ENCODE peak calls at places on chromosomes 13 and 19, in four cellular contexts. G is ELR; Y is stimulated activated CD8-positive, alpha-beta memory T cell treated with anti-CD3 and anti-CD28 coated beads, Interleukin-15, amount 100 ng/mL, for 1 hour; A is activated T-helper 2 cell treated with anti-CD3 and anti-CD28 coated beads, Interferon-gamma antibody, Interleukin-2, Interleukin-4, amounts not matched to agents 10 μg/mL and 5 μg/mL and 100 μg/mL, durations not matched to agents 14 hours and 24 hours and 36 hours. I is an unnamed sample.

GRCh38 chr19:33385956-33386355 is 12.4 kb downstream of the CEBPG start:
- DNase-seq in A (no peak), G (no peak), Y (no peak), I (no peak)

GRCh38 chr13:39597828-39598227 is 5.2 kb downstream of the LHFPL6 start:
- DNase-seq in A (no peak), Y (no peak), G (peak; percentile 30), I (no peak)

GRCh38 chr19:2532252-2533071 is 56.5 kb downstream of the GADD45B start:
- DNase-seq in A (no peak), G (peak; percentile 94), Y (no peak), I (peak; percentile 85)

GRCh38 chr13:50215389-50215788 is 200.1 kb downstream of the KCNRG start:
- DNase-seq in A (no peak), G (no peak), Y (no peak), I (no peak)

GRCh38 chr19:16076958-16077611 is 790 bp downstream of the TPM4 start:
- DNase-seq in A (no peak), Y (no peak), G (peak; percentile 58), I (peak; percentile 38)

GRCh38 chr13:113176292-113176691 is 17.8 kb downstream of the PROZ start:
- DNase-seq in G (no peak), Y (peak; percentile 38), A (no peak), I (no peak)

GRCh38 chr13:110327036-110327790 is 20.1 kb downstream of the COL4A2 start:
- DNase-seq in A (no peak), Y (no peak), G (no peak), I (peak; percentile 88)

GRCh38 chr13:75226092-75226491 is 255.9 kb downstream of the TBC1D4 start:
- DNase-seq in G (no peak), Y (no peak), A (no peak), I (peak; percentile 94)

I was measured in kidney tubule cell.